ENCODE peak calls at places on chromosomes 2 and 18, in four cellular contexts. T is kidney tubule cell, P is midbrain, X is dorsolateral prefrontal cortex. V is an unnamed sample.

GRCh38 chr2:226669249-226669648 is 130.4 kb downstream of the IRS1 start:
- DNase-seq in X (no peak), P (no peak), T (no peak), V (no peak)

GRCh38 chr2:229713371-229714079 is 830 bp downstream of the DNER start:
- DNase-seq in X (peak; percentile 84), P (peak; percentile 77), T (peak; percentile 20), V (no peak)

GRCh38 chr2:23541453-23542334 is 156.7 kb downstream of the KLHL29 start:
- DNase-seq in T (peak; percentile 11), X (no peak), P (no peak), V (no peak)

GRCh38 chr2:23321767-23322166 is 63.2 kb upstream of the KLHL29 start:
- DNase-seq in P (no peak), T (no peak), X (no peak), V (no peak)

GRCh38 chr18:54209471-54210180 is 14.8 kb downstream of the MBD2 start:
- DNase-seq in P (no peak), T (peak; percentile 64), X (no peak), V (no peak)

GRCh38 chr2:159103411-159103810 is 135.0 kb downstream of the TANC1 start:
- DNase-seq in X (no peak), T (no peak), P (no peak), V (no peak)

GRCh38 chr18:54269924-54270844 is 867 bp downstream of the POLI start:
- DNase-seq in X (no peak), T (peak; percentile 80), P (no peak), V (peak; percentile 41)

GRCh38 chr2:181104512-181105121 is 124.2 kb downstream of the UBE2E3 start:
- DNase-seq in P (peak; percentile 50), X (no peak), T (peak; percentile 53), V (peak; percentile 13)

GRCh38 chr2:136034629-136035028 is 49.2 kb upstream of the DARS1 start:
- DNase-seq in X (no peak), T (no peak), P (no peak), V (no peak)

GRCh38 chr2:31239842-31240198 is 5.9 kb downstream of the EHD3 start:
- DNase-seq in X (peak; percentile 67), P (peak; percentile 26), T (no peak), V (no peak)

GRCh38 chr18:35143615-35144596 is 96.9 kb upstream of the ZNF397 start:
- DNase-seq in X (peak; percentile 70), P (peak; percentile 84), T (peak; percentile 59), V (peak; percentile 63)

GRCh38 chr18:76720683-76721082 is 101.7 kb upstream of the ZNF236 start:
- DNase-seq in X (no peak), P (no peak), T (no peak), V (no peak)

GRCh38 chr2:23381084-23381483 is 3.9 kb upstream of the KLHL29 start:
- DNase-seq in X (no peak), T (peak; percentile 98), P (no peak), V (peak; percentile 77)

GRCh38 chr2:210195066-210195852 is 24.1 kb upstream of the KANSL1L start:
- DNase-seq in X (no peak), T (peak; percentile 62), P (peak; percentile 65), V (no peak)

GRCh38 chr2:23505984-23506380 is 121.0 kb downstream of the KLHL29 start:
- DNase-seq in P (no peak), T (no peak), X (no peak), V (no peak)

GRCh38 chr2:22377251-22377650 is 1007.7 kb upstream of the KLHL29 start:
- DNase-seq in X (no peak), P (no peak), T (no peak), V (no peak)

GRCh38 chr18:820591-821170 is 8.6 kb upstream of the YES1 start:
- DNase-seq in P (no peak), T (no peak), X (no peak), V (no peak)

GRCh38 chr18:29248856-29249255 is 1071.9 kb upstream of the CDH2 start:
- DNase-seq in P (no peak), X (no peak), T (no peak), V (no peak)

GRCh38 chr2:176071330-176072291 is 12.2 kb downstream of the EVX2 start:
- DNase-seq in P (no peak), X (no peak), T (no peak), V (no peak)

GRCh38 chr2:212665948-212666347 is 127.3 kb upstream of the ERBB4 start:
- DNase-seq in P (no peak), X (no peak), T (no peak), V (no peak)

GRCh38 chr2:43225093-43225787 is 1.2 kb downstream of the ZFP36L2 start:
- DNase-seq in X (peak; percentile 65), T (peak; percentile 62), P (peak; percentile 41), V (peak; percentile 61)

GRCh38 chr2:219251656-219252055 is 1.4 kb upstream of the TUBA4B start:
- DNase-seq in X (no peak), P (no peak), T (peak; percentile 35), V (no peak)

GRCh38 chr2:37610638-37611289 is 60.7 kb downstream of the CDC42EP3 start:
- DNase-seq in P (no peak), T (no peak), X (no peak), V (no peak)

GRCh38 chr2:181231886-181232644 is 225.1 kb upstream of the ITGA4 start:
- DNase-seq in T (peak; percentile 9), X (no peak), P (no peak), V (no peak)

GRCh38 chr2:108412995-108413726 is 35.4 kb downstream of the SULT1C4 start:
- DNase-seq in X (no peak), T (peak; percentile 95), P (no peak), V (no peak)

GRCh38 chr2:206561962-206562361 is 80.3 kb upstream of the FAM237A start:
- DNase-seq in P (no peak), X (no peak), T (no peak), V (no peak)

GRCh38 chr2:102540882-102541281 is 67.9 kb downstream of the SLC9A4 start:
- DNase-seq in P (no peak), X (no peak), T (peak; percentile 26), V (peak; percentile 70)

V was measured in mucosa of gallbladder.